ENCODE peak calls at places on chromosomes 12 and 14, in nine cellular contexts. One of them, this sample, is unnamed.

GRCh38 chr12:106247731-106248176 is at the start of gene CKAP4:
- DNase-seq in testis: peak
- DNase-seq in fibroblast of mammary gland: peak
- DNase-seq in body of pancreas: peak
- DNase-seq in left lung: peak
- DNase-seq in GM12878: no peak
- DNase-seq in spleen: peak
- DNase-seq in HCT116: no peak
- DNase-seq in Panc1: no peak
- DNase-seq in this sample: no peak

GRCh38 chr14:93941293-93941910 is 14.3 kb downstream of the FAM181A start:
- DNase-seq in fibroblast of mammary gland: peak
- DNase-seq in testis: no peak
- DNase-seq in left lung: no peak
- DNase-seq in body of pancreas: peak
- DNase-seq in spleen: peak
- DNase-seq in HCT116: no peak
- DNase-seq in Panc1: no peak
- DNase-seq in GM12878: no peak
- DNase-seq in this sample: peak

GRCh38 chr12:122282066-122282465 is 15.8 kb upstream of the VPS33A start:
- DNase-seq in HCT116: no peak
- DNase-seq in left lung: no peak
- DNase-seq in GM12878: no peak
- DNase-seq in testis: no peak
- DNase-seq in spleen: no peak
- DNase-seq in Panc1: no peak
- DNase-seq in body of pancreas: no peak
- DNase-seq in fibroblast of mammary gland: peak
- DNase-seq in this sample: peak

GRCh38 chr12:46702581-46703344 is 123.0 kb downstream of the SLC38A4 start:
- DNase-seq in left lung: no peak
- DNase-seq in fibroblast of mammary gland: peak
- DNase-seq in testis: no peak
- DNase-seq in spleen: no peak
- DNase-seq in HCT116: no peak
- DNase-seq in GM12878: no peak
- DNase-seq in body of pancreas: no peak
- DNase-seq in Panc1: no peak
- DNase-seq in this sample: no peak

GRCh38 chr12:47361389-47362031 is 281.8 kb upstream of the AMIGO2 start:
- DNase-seq in fibroblast of mammary gland: no peak
- DNase-seq in HCT116: no peak
- DNase-seq in body of pancreas: no peak
- DNase-seq in left lung: peak
- DNase-seq in Panc1: no peak
- DNase-seq in spleen: peak
- DNase-seq in GM12878: no peak
- DNase-seq in testis: peak
- DNase-seq in this sample: no peak

GRCh38 chr14:91464615-91465205 is 45.4 kb downstream of the PPP4R3A start:
- DNase-seq in testis: no peak
- DNase-seq in spleen: no peak
- DNase-seq in Panc1: no peak
- DNase-seq in HCT116: no peak
- DNase-seq in body of pancreas: no peak
- DNase-seq in fibroblast of mammary gland: no peak
- DNase-seq in left lung: no peak
- DNase-seq in GM12878: no peak
- DNase-seq in this sample: no peak

GRCh38 chr14:101561145-101561896 is at the start of gene DIO3:
- DNase-seq in left lung: no peak
- DNase-seq in spleen: peak
- DNase-seq in testis: no peak
- DNase-seq in fibroblast of mammary gland: no peak
- DNase-seq in body of pancreas: peak
- DNase-seq in Panc1: no peak
- DNase-seq in HCT116: peak
- DNase-seq in GM12878: no peak
- DNase-seq in this sample: no peak

GRCh38 chr12:45268672-45269406 is 52.9 kb downstream of the ANO6 start:
- DNase-seq in left lung: peak
- DNase-seq in spleen: no peak
- DNase-seq in GM12878: no peak
- DNase-seq in fibroblast of mammary gland: peak
- DNase-seq in HCT116: peak
- DNase-seq in Panc1: no peak
- DNase-seq in body of pancreas: peak
- DNase-seq in testis: peak
- DNase-seq in this sample: peak

GRCh38 chr14:67418368-67419174 is 6.6 kb upstream of the PLEK2 start:
- DNase-seq in body of pancreas: no peak
- DNase-seq in HCT116: no peak
- DNase-seq in left lung: no peak
- DNase-seq in testis: no peak
- DNase-seq in fibroblast of mammary gland: no peak
- DNase-seq in Panc1: no peak
- DNase-seq in spleen: no peak
- DNase-seq in GM12878: no peak
- DNase-seq in this sample: no peak

GRCh38 chr12:16238661-16239060 is 38.8 kb downstream of the SLC15A5 start:
- DNase-seq in testis: no peak
- DNase-seq in left lung: no peak
- DNase-seq in GM12878: no peak
- DNase-seq in body of pancreas: no peak
- DNase-seq in spleen: no peak
- DNase-seq in HCT116: no peak
- DNase-seq in Panc1: no peak
- DNase-seq in fibroblast of mammary gland: peak
- DNase-seq in this sample: no peak
- H3K4me3 ChIP-seq in testis: no peak
- H3K4me3 ChIP-seq in left lung: no peak
- H3K4me3 ChIP-seq in GM12878: no peak
- H3K4me3 ChIP-seq in body of pancreas: no peak
- H3K4me3 ChIP-seq in spleen: no peak
- H3K4me3 ChIP-seq in HCT116: no peak
- H3K4me3 ChIP-seq in Panc1: no peak
- H3K4me3 ChIP-seq in fibroblast of mammary gland: no peak
- H3K4me3 ChIP-seq in this sample: no peak

GRCh38 chr12:104986022-104986941 is at the start of gene NOPCHAP1:
- DNase-seq in GM12878: peak
- DNase-seq in body of pancreas: peak
- DNase-seq in fibroblast of mammary gland: peak
- DNase-seq in spleen: peak
- DNase-seq in testis: peak
- DNase-seq in Panc1: peak
- DNase-seq in left lung: peak
- DNase-seq in HCT116: peak
- DNase-seq in this sample: peak

GRCh38 chr12:104990950-104991349 is 4.8 kb downstream of the NOPCHAP1 start:
- DNase-seq in GM12878: no peak
- DNase-seq in HCT116: no peak
- DNase-seq in left lung: no peak
- DNase-seq in testis: no peak
- DNase-seq in Panc1: no peak
- DNase-seq in fibroblast of mammary gland: no peak
- DNase-seq in body of pancreas: peak
- DNase-seq in spleen: no peak
- DNase-seq in this sample: no peak

GRCh38 chr12:104985206-104985605 is 910 bp upstream of the NOPCHAP1 start:
- DNase-seq in body of pancreas: no peak
- DNase-seq in spleen: no peak
- DNase-seq in left lung: no peak
- DNase-seq in fibroblast of mammary gland: no peak
- DNase-seq in testis: no peak
- DNase-seq in HCT116: no peak
- DNase-seq in GM12878: no peak
- DNase-seq in Panc1: no peak
- DNase-seq in this sample: no peak
- TF ChIP-seq CTCF in body of pancreas: no peak
- TF ChIP-seq CTCF in spleen: no peak
- TF ChIP-seq CTCF in left lung: no peak
- TF ChIP-seq CTCF in fibroblast of mammary gland: no peak
- TF ChIP-seq CTCF in testis: no peak
- TF ChIP-seq CTCF in HCT116: peak
- TF ChIP-seq CTCF in GM12878: no peak
- TF ChIP-seq CTCF in Panc1: peak
- TF ChIP-seq CTCF in this sample: no peak

DNA sequence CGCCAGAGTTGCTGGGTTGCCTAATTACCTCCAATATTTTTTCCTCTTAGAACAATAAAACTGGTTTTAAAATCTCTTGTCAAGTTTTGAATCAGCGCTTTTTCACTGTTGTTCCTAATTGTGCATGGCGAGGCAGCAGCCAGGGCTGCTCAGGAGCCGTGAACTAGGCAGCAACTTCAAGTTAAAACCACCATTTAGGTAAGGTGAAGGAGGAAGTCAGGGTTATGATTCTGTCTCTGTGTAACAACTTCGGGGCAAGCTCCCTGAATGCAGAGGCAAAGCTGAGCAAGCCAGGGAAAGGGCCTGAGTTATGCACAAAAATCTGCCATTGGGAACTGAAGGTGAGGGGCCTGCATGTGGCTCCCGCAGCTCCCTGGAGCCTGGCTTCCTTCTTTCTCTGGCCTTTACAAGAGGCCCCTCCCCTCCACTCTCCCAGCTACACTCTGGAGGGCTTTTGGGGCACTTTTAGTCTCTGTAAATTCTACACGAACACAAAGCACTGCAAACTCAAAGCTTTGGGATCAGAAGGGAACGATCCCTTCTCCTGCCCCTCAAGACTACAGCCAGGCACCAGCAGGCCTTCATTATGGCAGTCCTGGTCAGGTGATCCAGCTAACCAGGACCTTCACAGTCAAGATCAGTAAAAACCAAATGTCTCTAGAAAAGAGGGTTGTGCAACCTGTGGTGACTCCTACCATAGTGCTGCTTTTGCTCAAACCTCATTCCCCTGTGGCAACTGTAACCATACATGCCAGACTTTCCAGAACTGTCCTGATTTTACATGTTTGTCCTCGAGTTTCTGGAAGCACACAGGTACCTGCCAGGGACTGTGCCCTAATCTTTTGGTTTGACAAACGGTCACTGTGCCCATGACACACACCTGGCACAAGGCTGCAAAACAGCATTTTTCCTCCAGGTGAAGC is 67.3 kb upstream of the PTGR2 start:
- DNase-seq in left lung: no peak
- DNase-seq in fibroblast of mammary gland: peak
- DNase-seq in body of pancreas: peak
- DNase-seq in HCT116: no peak
- DNase-seq in Panc1: no peak
- DNase-seq in spleen: peak
- DNase-seq in GM12878: no peak
- DNase-seq in testis: no peak
- DNase-seq in this sample: no peak
- H3K4me3 ChIP-seq in left lung: no peak
- H3K4me3 ChIP-seq in fibroblast of mammary gland: no peak
- H3K4me3 ChIP-seq in body of pancreas: no peak
- H3K4me3 ChIP-seq in HCT116: no peak
- H3K4me3 ChIP-seq in Panc1: no peak
- H3K4me3 ChIP-seq in spleen: no peak
- H3K4me3 ChIP-seq in GM12878: peak
- H3K4me3 ChIP-seq in testis: no peak
- H3K4me3 ChIP-seq in this sample: no peak

GRCh38 chr12:40444174-40444573 is 219.4 kb downstream of the LRRK2 start:
- DNase-seq in fibroblast of mammary gland: no peak
- DNase-seq in body of pancreas: no peak
- DNase-seq in Panc1: no peak
- DNase-seq in spleen: no peak
- DNase-seq in left lung: no peak
- DNase-seq in HCT116: no peak
- DNase-seq in GM12878: no peak
- DNase-seq in testis: no peak
- DNase-seq in this sample: no peak

GRCh38 chr12:40451661-40452060 is 226.9 kb downstream of the LRRK2 start:
- DNase-seq in left lung: no peak
- DNase-seq in Panc1: no peak
- DNase-seq in body of pancreas: no peak
- DNase-seq in spleen: no peak
- DNase-seq in testis: no peak
- DNase-seq in HCT116: no peak
- DNase-seq in GM12878: no peak
- DNase-seq in fibroblast of mammary gland: no peak
- DNase-seq in this sample: no peak

DNA sequence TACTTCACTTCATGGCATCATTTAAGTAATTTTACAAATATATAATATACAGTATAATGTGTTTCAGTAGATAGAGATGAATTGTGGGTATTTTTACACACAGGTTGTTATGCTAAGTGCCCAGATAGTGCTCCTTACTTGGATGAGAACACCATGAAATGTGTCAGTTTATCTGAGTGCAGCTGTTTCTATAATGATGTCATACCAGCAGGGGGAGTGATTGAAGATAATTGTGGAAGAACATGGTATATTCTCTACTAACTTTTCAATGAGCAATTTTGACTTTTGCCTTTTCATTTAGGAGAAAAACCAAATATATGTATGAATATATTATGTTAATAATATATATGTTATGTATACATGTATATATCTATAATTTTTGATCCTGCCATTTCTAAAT is 221.6 kb downstream of the LRRK2 start:
- DNase-seq in testis: no peak
- DNase-seq in fibroblast of mammary gland: peak
- DNase-seq in Panc1: no peak
- DNase-seq in left lung: no peak
- DNase-seq in GM12878: no peak
- DNase-seq in HCT116: peak
- DNase-seq in spleen: no peak
- DNase-seq in body of pancreas: no peak
- DNase-seq in this sample: peak
- TF ChIP-seq CTCF in testis: no peak
- TF ChIP-seq CTCF in fibroblast of mammary gland: peak
- TF ChIP-seq CTCF in Panc1: peak
- TF ChIP-seq CTCF in left lung: no peak
- TF ChIP-seq CTCF in GM12878: peak
- TF ChIP-seq CTCF in HCT116: peak
- TF ChIP-seq CTCF in spleen: no peak
- TF ChIP-seq CTCF in body of pancreas: no peak
- TF ChIP-seq CTCF in this sample: peak